ENCODE peak calls at places on chromosomes 2 and 18, in nine cellular contexts. One of them, this sample, is unnamed.
A peak's percentile ranks its signal among the peaks of the same experiment; 100 is the strongest.

GRCh38 chr2:190031971-190032623 is 30.4 kb downstream of the MSTN start:
- DNase-seq in GM23338: no peak
- DNase-seq in hepatocyte: no peak
- DNase-seq in endothelial cell of umbilical vein: no peak
- DNase-seq in OCI-LY7: no peak
- DNase-seq in mucosa of descending colon: no peak
- DNase-seq in naive thymus-derived CD4-positive, alpha-beta T cell: no peak
- DNase-seq in ovary: no peak
- DNase-seq in transverse colon: no peak
- DNase-seq in this sample: no peak

GRCh38 chr18:944440-944839 is 39.8 kb downstream of the ADCYAP1 start:
- DNase-seq in GM23338: no peak
- DNase-seq in hepatocyte: no peak
- DNase-seq in endothelial cell of umbilical vein: no peak
- DNase-seq in OCI-LY7: no peak
- DNase-seq in mucosa of descending colon: no peak
- DNase-seq in naive thymus-derived CD4-positive, alpha-beta T cell: no peak
- DNase-seq in ovary: no peak
- DNase-seq in transverse colon: no peak
- DNase-seq in this sample: no peak

GRCh38 chr18:62318613-62319012 is 6.5 kb upstream of the TNFRSF11A start:
- DNase-seq in GM23338: no peak
- DNase-seq in hepatocyte: no peak
- DNase-seq in endothelial cell of umbilical vein: no peak
- DNase-seq in OCI-LY7: no peak
- DNase-seq in mucosa of descending colon: no peak
- DNase-seq in naive thymus-derived CD4-positive, alpha-beta T cell: no peak
- DNase-seq in ovary: no peak
- DNase-seq in transverse colon: no peak
- DNase-seq in this sample: no peak

GRCh38 chr2:236284208-236284607 is 20.0 kb upstream of the ASB18 start:
- DNase-seq in GM23338: no peak
- DNase-seq in hepatocyte: no peak
- DNase-seq in endothelial cell of umbilical vein: peak; percentile 4
- DNase-seq in OCI-LY7: no peak
- DNase-seq in mucosa of descending colon: no peak
- DNase-seq in naive thymus-derived CD4-positive, alpha-beta T cell: no peak
- DNase-seq in ovary: no peak
- DNase-seq in transverse colon: no peak
- DNase-seq in this sample: peak; percentile 7

GRCh38 chr2:45782436-45782835 is 131.0 kb downstream of the PRKCE start:
- DNase-seq in GM23338: no peak
- DNase-seq in hepatocyte: no peak
- DNase-seq in endothelial cell of umbilical vein: no peak
- DNase-seq in OCI-LY7: no peak
- DNase-seq in mucosa of descending colon: no peak
- DNase-seq in naive thymus-derived CD4-positive, alpha-beta T cell: no peak
- DNase-seq in ovary: no peak
- DNase-seq in transverse colon: no peak
- DNase-seq in this sample: no peak

GRCh38 chr2:36605273-36605672 is 7.3 kb upstream of the FEZ2 start:
- DNase-seq in GM23338: no peak
- DNase-seq in hepatocyte: no peak
- DNase-seq in endothelial cell of umbilical vein: no peak
- DNase-seq in OCI-LY7: no peak
- DNase-seq in mucosa of descending colon: no peak
- DNase-seq in naive thymus-derived CD4-positive, alpha-beta T cell: no peak
- DNase-seq in ovary: no peak
- DNase-seq in transverse colon: no peak
- DNase-seq in this sample: no peak

GRCh38 chr2:146135245-146135644 is 1615.3 kb upstream of the ZEB2 start:
- DNase-seq in GM23338: peak; percentile 18
- DNase-seq in hepatocyte: no peak
- DNase-seq in endothelial cell of umbilical vein: no peak
- DNase-seq in OCI-LY7: no peak
- DNase-seq in mucosa of descending colon: no peak
- DNase-seq in naive thymus-derived CD4-positive, alpha-beta T cell: no peak
- DNase-seq in ovary: no peak
- DNase-seq in transverse colon: no peak
- DNase-seq in this sample: no peak

GRCh38 chr2:230934291-230935131 is 9.5 kb upstream of the GPR55 start:
- DNase-seq in GM23338: no peak
- DNase-seq in hepatocyte: no peak
- DNase-seq in endothelial cell of umbilical vein: no peak
- DNase-seq in OCI-LY7: no peak
- DNase-seq in mucosa of descending colon: no peak
- DNase-seq in naive thymus-derived CD4-positive, alpha-beta T cell: no peak
- DNase-seq in ovary: no peak
- DNase-seq in transverse colon: no peak
- DNase-seq in this sample: peak; percentile 46

DNA sequence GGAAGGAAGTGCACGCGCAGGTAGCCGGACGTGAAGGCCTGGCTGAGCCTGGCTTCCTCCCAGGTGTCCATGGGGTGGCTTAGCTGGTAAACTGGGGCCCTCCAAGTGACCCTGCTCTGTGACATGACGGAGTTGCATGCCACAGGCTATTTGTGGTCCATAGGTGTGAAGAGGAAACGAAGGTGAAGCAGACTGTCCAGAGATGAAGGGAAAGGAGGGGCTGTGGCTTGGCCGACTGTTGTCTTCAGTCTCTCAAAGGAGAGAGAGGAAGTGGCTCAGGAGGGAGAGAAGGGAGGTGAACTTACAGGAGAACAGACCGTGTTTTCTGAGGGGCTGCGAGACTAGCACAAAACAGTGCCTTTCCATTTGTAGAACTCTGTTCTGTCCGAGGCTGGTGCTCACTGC is 19.3 kb downstream of the INPP5D start:
- DNase-seq in GM23338: no peak
- DNase-seq in hepatocyte: no peak
- DNase-seq in endothelial cell of umbilical vein: no peak
- DNase-seq in OCI-LY7: peak; percentile 77
- DNase-seq in mucosa of descending colon: no peak
- DNase-seq in naive thymus-derived CD4-positive, alpha-beta T cell: no peak
- DNase-seq in ovary: no peak
- DNase-seq in transverse colon: peak; percentile 56
- DNase-seq in this sample: no peak
- H3K4me1 ChIP-seq in GM23338: peaks cover 7% of the 10 kb centered on the region
- H3K4me1 ChIP-seq in hepatocyte: no peaks in the 10 kb centered on the region
- H3K4me1 ChIP-seq in endothelial cell of umbilical vein: peaks cover 36% of the 10 kb centered on the region
- H3K4me1 ChIP-seq in OCI-LY7: peaks cover 100% of the 10 kb centered on the region
- H3K4me1 ChIP-seq in mucosa of descending colon: peaks cover 23% of the 10 kb centered on the region
- H3K4me1 ChIP-seq in naive thymus-derived CD4-positive, alpha-beta T cell: peaks cover 94% of the 10 kb centered on the region
- H3K4me1 ChIP-seq in ovary: no peaks in the 10 kb centered on the region
- H3K4me1 ChIP-seq in transverse colon: peaks cover 72% of the 10 kb centered on the region
- H3K4me1 ChIP-seq in this sample: no peaks in the 10 kb centered on the region

GRCh38 chr18:13565228-13565627 is 161.1 kb downstream of the FAM210A start:
- DNase-seq in GM23338: no peak
- DNase-seq in hepatocyte: no peak
- DNase-seq in endothelial cell of umbilical vein: no peak
- DNase-seq in OCI-LY7: no peak
- DNase-seq in mucosa of descending colon: no peak
- DNase-seq in naive thymus-derived CD4-positive, alpha-beta T cell: no peak
- DNase-seq in ovary: no peak
- DNase-seq in transverse colon: no peak
- DNase-seq in this sample: no peak

GRCh38 chr18:13560306-13560705 is 166.1 kb downstream of the FAM210A start:
- DNase-seq in GM23338: no peak
- DNase-seq in hepatocyte: no peak
- DNase-seq in endothelial cell of umbilical vein: no peak
- DNase-seq in OCI-LY7: no peak
- DNase-seq in mucosa of descending colon: no peak
- DNase-seq in naive thymus-derived CD4-positive, alpha-beta T cell: no peak
- DNase-seq in ovary: no peak
- DNase-seq in transverse colon: no peak
- DNase-seq in this sample: no peak

GRCh38 chr18:13564579-13564978 is 161.8 kb downstream of the FAM210A start:
- DNase-seq in GM23338: no peak
- DNase-seq in hepatocyte: no peak
- DNase-seq in endothelial cell of umbilical vein: no peak
- DNase-seq in OCI-LY7: no peak
- DNase-seq in mucosa of descending colon: peak; percentile 55
- DNase-seq in naive thymus-derived CD4-positive, alpha-beta T cell: no peak
- DNase-seq in ovary: no peak
- DNase-seq in transverse colon: peak; percentile 62
- DNase-seq in this sample: no peak

GRCh38 chr18:13562494-13563029 is 163.8 kb downstream of the FAM210A start:
- DNase-seq in GM23338: no peak
- DNase-seq in hepatocyte: no peak
- DNase-seq in endothelial cell of umbilical vein: no peak
- DNase-seq in OCI-LY7: peak; percentile 37
- DNase-seq in mucosa of descending colon: no peak
- DNase-seq in naive thymus-derived CD4-positive, alpha-beta T cell: no peak
- DNase-seq in ovary: no peak
- DNase-seq in transverse colon: no peak
- DNase-seq in this sample: no peak

GRCh38 chr18:13563390-13563805 is 163.0 kb downstream of the FAM210A start:
- DNase-seq in GM23338: no peak
- DNase-seq in hepatocyte: no peak
- DNase-seq in endothelial cell of umbilical vein: no peak
- DNase-seq in OCI-LY7: no peak
- DNase-seq in mucosa of descending colon: no peak
- DNase-seq in naive thymus-derived CD4-positive, alpha-beta T cell: no peak
- DNase-seq in ovary: no peak
- DNase-seq in transverse colon: no peak
- DNase-seq in this sample: no peak
- H3K4me1 ChIP-seq in GM23338: no peaks in the 10 kb centered on the region
- H3K4me1 ChIP-seq in hepatocyte: peaks cover 6% of the 10 kb centered on the region
- H3K4me1 ChIP-seq in endothelial cell of umbilical vein: no peaks in the 10 kb centered on the region
- H3K4me1 ChIP-seq in OCI-LY7: peaks cover 56% of the 10 kb centered on the region
- H3K4me1 ChIP-seq in mucosa of descending colon: no peaks in the 10 kb centered on the region
- H3K4me1 ChIP-seq in naive thymus-derived CD4-positive, alpha-beta T cell: peaks cover 6% of the 10 kb centered on the region
- H3K4me1 ChIP-seq in ovary: no peaks in the 10 kb centered on the region
- H3K4me1 ChIP-seq in transverse colon: peaks cover 48% of the 10 kb centered on the region
- H3K4me1 ChIP-seq in this sample: no peaks in the 10 kb centered on the region

GRCh38 chr2:30234180-30234971 is 3.0 kb downstream of the LBH start:
- DNase-seq in GM23338: peak; percentile 52
- DNase-seq in hepatocyte: peak; percentile 62
- DNase-seq in endothelial cell of umbilical vein: peak; percentile 14
- DNase-seq in OCI-LY7: no peak
- DNase-seq in mucosa of descending colon: no peak
- DNase-seq in naive thymus-derived CD4-positive, alpha-beta T cell: no peak
- DNase-seq in ovary: peak; percentile 34
- DNase-seq in transverse colon: peak; percentile 30
- DNase-seq in this sample: peak; percentile 71

GRCh38 chr2:30231726-30232026 is 342 bp downstream of the LBH start:
- DNase-seq in GM23338: no peak
- DNase-seq in hepatocyte: no peak
- DNase-seq in endothelial cell of umbilical vein: no peak
- DNase-seq in OCI-LY7: no peak
- DNase-seq in mucosa of descending colon: no peak
- DNase-seq in naive thymus-derived CD4-positive, alpha-beta T cell: no peak
- DNase-seq in ovary: no peak
- DNase-seq in transverse colon: no peak
- DNase-seq in this sample: no peak

GRCh38 chr2:30232801-30233130 is 1.4 kb downstream of the LBH start:
- DNase-seq in GM23338: no peak
- DNase-seq in hepatocyte: no peak
- DNase-seq in endothelial cell of umbilical vein: no peak
- DNase-seq in OCI-LY7: no peak
- DNase-seq in mucosa of descending colon: no peak
- DNase-seq in naive thymus-derived CD4-positive, alpha-beta T cell: no peak
- DNase-seq in ovary: peak; percentile 25
- DNase-seq in transverse colon: peak; percentile 41
- DNase-seq in this sample: no peak

GRCh38 chr2:30232027-30232800 is 880 bp downstream of the LBH start:
- DNase-seq in GM23338: peak; percentile 93
- DNase-seq in hepatocyte: peak; percentile 84
- DNase-seq in endothelial cell of umbilical vein: no peak
- DNase-seq in OCI-LY7: peak; percentile 24
- DNase-seq in mucosa of descending colon: peak; percentile 40
- DNase-seq in naive thymus-derived CD4-positive, alpha-beta T cell: peak; percentile 64
- DNase-seq in ovary: peak; percentile 74
- DNase-seq in transverse colon: peak; percentile 59
- DNase-seq in this sample: no peak

DNA sequence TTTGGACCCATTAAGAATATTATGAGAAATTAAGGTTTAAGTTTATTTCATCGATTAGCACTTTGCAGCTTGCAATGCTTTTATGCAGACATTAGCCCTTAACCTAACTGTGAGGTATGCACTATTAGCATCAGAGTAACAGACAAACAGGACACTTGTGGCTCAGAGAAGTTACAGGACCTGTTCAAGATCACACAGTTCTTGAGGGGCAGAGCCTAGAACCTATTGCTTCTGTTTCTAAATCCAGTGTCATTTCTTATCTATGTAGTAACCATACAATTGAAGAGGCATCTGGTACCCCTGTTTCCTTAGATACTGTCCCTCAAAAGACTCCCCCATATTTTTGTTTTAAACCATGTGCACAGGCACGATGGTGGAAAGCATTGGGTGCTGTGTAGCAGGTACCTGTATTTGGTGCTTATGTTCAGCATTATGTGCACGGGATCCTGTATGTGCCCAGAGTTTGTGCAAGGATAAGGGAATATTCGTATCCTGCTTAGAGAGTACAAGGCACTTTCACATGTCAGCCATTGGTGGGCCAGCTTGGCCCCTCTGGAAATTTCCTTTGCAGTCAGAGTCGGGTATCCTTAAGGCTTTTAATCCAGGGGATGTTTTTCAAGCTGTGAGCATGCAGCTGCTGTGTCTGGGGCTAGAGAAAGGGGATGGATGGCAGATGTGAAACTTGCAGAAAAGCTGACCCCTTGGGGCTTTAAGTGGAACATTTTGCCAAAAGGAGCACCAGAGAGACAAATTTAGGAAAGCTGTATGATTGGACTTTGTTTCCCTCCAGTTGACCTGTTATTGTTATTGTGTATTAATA is 2.0 kb downstream of the LBH start:
- DNase-seq in GM23338: no peak
- DNase-seq in hepatocyte: no peak
- DNase-seq in endothelial cell of umbilical vein: no peak
- DNase-seq in OCI-LY7: no peak
- DNase-seq in mucosa of descending colon: no peak
- DNase-seq in naive thymus-derived CD4-positive, alpha-beta T cell: no peak
- DNase-seq in ovary: no peak
- DNase-seq in transverse colon: no peak
- DNase-seq in this sample: no peak
- H3K4me1 ChIP-seq in GM23338: peaks cover 16% of the 10 kb centered on the region
- H3K4me1 ChIP-seq in hepatocyte: peaks cover 19% of the 10 kb centered on the region
- H3K4me1 ChIP-seq in endothelial cell of umbilical vein: peaks cover 9% of the 10 kb centered on the region
- H3K4me1 ChIP-seq in OCI-LY7: peaks cover 21% of the 10 kb centered on the region
- H3K4me1 ChIP-seq in mucosa of descending colon: peaks cover 7% of the 10 kb centered on the region
- H3K4me1 ChIP-seq in naive thymus-derived CD4-positive, alpha-beta T cell: peaks cover 52% of the 10 kb centered on the region
- H3K4me1 ChIP-seq in ovary: peaks cover 17% of the 10 kb centered on the region
- H3K4me1 ChIP-seq in transverse colon: peaks cover 50% of the 10 kb centered on the region
- H3K4me1 ChIP-seq in this sample: peaks cover 44% of the 10 kb centered on the region

GRCh38 chr2:55163258-55163657 is 68.8 kb downstream of the CLHC1 start:
- DNase-seq in GM23338: no peak
- DNase-seq in hepatocyte: no peak
- DNase-seq in endothelial cell of umbilical vein: peak; percentile 52
- DNase-seq in OCI-LY7: no peak
- DNase-seq in mucosa of descending colon: no peak
- DNase-seq in naive thymus-derived CD4-positive, alpha-beta T cell: no peak
- DNase-seq in ovary: no peak
- DNase-seq in transverse colon: no peak
- DNase-seq in this sample: no peak

GRCh38 chr2:55163895-55164509 is 68.1 kb downstream of the CLHC1 start:
- DNase-seq in GM23338: no peak
- DNase-seq in hepatocyte: no peak
- DNase-seq in endothelial cell of umbilical vein: peak; percentile 44
- DNase-seq in OCI-LY7: no peak
- DNase-seq in mucosa of descending colon: no peak
- DNase-seq in naive thymus-derived CD4-positive, alpha-beta T cell: no peak
- DNase-seq in ovary: no peak
- DNase-seq in transverse colon: no peak
- DNase-seq in this sample: no peak

GRCh38 chr2:55164534-55165104 is 67.5 kb downstream of the CLHC1 start:
- DNase-seq in GM23338: no peak
- DNase-seq in hepatocyte: no peak
- DNase-seq in endothelial cell of umbilical vein: no peak
- DNase-seq in OCI-LY7: no peak
- DNase-seq in mucosa of descending colon: no peak
- DNase-seq in naive thymus-derived CD4-positive, alpha-beta T cell: no peak
- DNase-seq in ovary: no peak
- DNase-seq in transverse colon: no peak
- DNase-seq in this sample: no peak

GRCh38 chr2:55167630-55167967 is 64.5 kb downstream of the CLHC1 start:
- DNase-seq in GM23338: no peak
- DNase-seq in hepatocyte: no peak
- DNase-seq in endothelial cell of umbilical vein: no peak
- DNase-seq in OCI-LY7: no peak
- DNase-seq in mucosa of descending colon: no peak
- DNase-seq in naive thymus-derived CD4-positive, alpha-beta T cell: no peak
- DNase-seq in ovary: no peak
- DNase-seq in transverse colon: no peak
- DNase-seq in this sample: no peak

GRCh38 chr2:55165567-55165966 is 66.5 kb downstream of the CLHC1 start:
- DNase-seq in GM23338: no peak
- DNase-seq in hepatocyte: peak; percentile 49
- DNase-seq in endothelial cell of umbilical vein: no peak
- DNase-seq in OCI-LY7: no peak
- DNase-seq in mucosa of descending colon: no peak
- DNase-seq in naive thymus-derived CD4-positive, alpha-beta T cell: no peak
- DNase-seq in ovary: no peak
- DNase-seq in transverse colon: no peak
- DNase-seq in this sample: no peak
- H3K4me1 ChIP-seq in GM23338: peaks cover 22% of the 10 kb centered on the region
- H3K4me1 ChIP-seq in hepatocyte: peaks cover 31% of the 10 kb centered on the region
- H3K4me1 ChIP-seq in endothelial cell of umbilical vein: peaks cover 57% of the 10 kb centered on the region
- H3K4me1 ChIP-seq in OCI-LY7: no peaks in the 10 kb centered on the region
- H3K4me1 ChIP-seq in mucosa of descending colon: peaks cover 18% of the 10 kb centered on the region
- H3K4me1 ChIP-seq in naive thymus-derived CD4-positive, alpha-beta T cell: no peaks in the 10 kb centered on the region
- H3K4me1 ChIP-seq in ovary: peaks cover 28% of the 10 kb centered on the region
- H3K4me1 ChIP-seq in transverse colon: peaks cover 56% of the 10 kb centered on the region
- H3K4me1 ChIP-seq in this sample: no peaks in the 10 kb centered on the region